ENCODE peak calls at places on chromosomes 1 and 21, in six cellular contexts. U is heart left ventricle, N is transverse colon, W is neural progenitor cell, Q is ovary, V is colonic mucosa. D is an unnamed sample. For H3K9me3 and H3K4me1, the result is how much of the 10 kb centered on the place peaks cover.

GRCh38 chr1:19260211-19261138 is 8.9 kb downstream of the MRTO4 start:
- DNase-seq in U (no peak), N (peak), W (no peak), Q (no peak), V (peak), D (no peak)

GRCh38 chr1:89697397-89697796 is 64.5 kb downstream of the LRRC8C start:
- DNase-seq in U (no peak), N (no peak), W (no peak), Q (no peak), V (no peak), D (no peak)

GRCh38 chr1:216081445-216081844 is 341.8 kb downstream of the USH2A start:
- DNase-seq in U (no peak), N (no peak), W (no peak), Q (no peak), V (no peak), D (no peak)

GRCh38 chr21:15774590-15774989 is 44.8 kb downstream of the USP25 start:
- DNase-seq in U (no peak), N (no peak), W (no peak), Q (no peak), V (no peak), D (no peak)

GRCh38 chr1:179228783-179229213 is 679 bp downstream of the ABL2 start:
- DNase-seq in U (no peak), N (peak), W (peak), Q (peak), V (peak), D (peak)

GRCh38 chr1:224733021-224733911 is 117.1 kb downstream of the CNIH3 start:
- DNase-seq in U (no peak), N (no peak), W (peak), Q (no peak), V (no peak), D (peak)

GRCh38 chr1:207868252-207868768 is 42.6 kb downstream of the CD34 start:
- DNase-seq in U (peak), N (peak), W (peak), Q (peak), V (peak), D (peak)

GRCh38 chr1:14997646-14998276 is 155.8 kb upstream of the TMEM51 start:
- DNase-seq in U (no peak), N (no peak), W (no peak), Q (no peak), V (no peak), D (no peak)

GRCh38 chr1:1622578-1623094 is 7.3 kb downstream of the MIB2 start:
- DNase-seq in U (peak), N (no peak), W (no peak), Q (no peak), V (no peak), D (peak)

GRCh38 chr1:63951076-63951946 is 177.5 kb downstream of the ROR1 start:
- DNase-seq in U (no peak), N (no peak), W (no peak), Q (no peak), V (no peak), D (no peak)

GRCh38 chr1:224266105-224266935 is 63.7 kb downstream of the NVL start:
- DNase-seq in U (no peak), N (no peak), W (no peak), Q (no peak), V (no peak), D (no peak)

GRCh38 chr21:45074048-45074817 is at the start of gene ADARB1:
- DNase-seq in U (peak), N (peak), W (peak), Q (peak), V (peak), D (peak)

GRCh38 chr1:101357444-101357986 is 120.7 kb downstream of the S1PR1 start:
- DNase-seq in U (no peak), N (peak), W (peak), Q (peak), V (peak), D (peak)

GRCh38 chr1:73637275-73637674 is 560.7 kb downstream of the LRRIQ3 start:
- DNase-seq in U (no peak), N (no peak), W (no peak), Q (no peak), V (no peak), D (no peak)

GRCh38 chr1:73639494-73639893 is 558.5 kb downstream of the LRRIQ3 start:
- DNase-seq in U (no peak), N (no peak), W (no peak), Q (no peak), V (no peak), D (no peak)

GRCh38 chr1:73635021-73635420 is 563.0 kb downstream of the LRRIQ3 start:
- DNase-seq in U (no peak), N (no peak), W (no peak), Q (no peak), V (no peak), D (no peak)
- H3K9me3 ChIP-seq in U (under half), N (under half), W (under half), Q (under half), V (under half), D (under half)

GRCh38 chr1:21244986-21245687 is 45.1 kb downstream of the ECE1 start:
- DNase-seq in U (peak), N (no peak), W (peak), Q (no peak), V (no peak), D (peak)

GRCh38 chr1:21247892-21248715 is 42.2 kb downstream of the ECE1 start:
- DNase-seq in U (no peak), N (no peak), W (no peak), Q (no peak), V (peak), D (peak)

GRCh38 chr1:21244154-21244553 is 46.1 kb downstream of the ECE1 start:
- DNase-seq in U (peak), N (no peak), W (no peak), Q (no peak), V (no peak), D (peak)

GRCh38 chr1:21246905-21247642 is 43.2 kb downstream of the ECE1 start:
- DNase-seq in U (no peak), N (no peak), W (no peak), Q (no peak), V (peak), D (peak)

DNA sequence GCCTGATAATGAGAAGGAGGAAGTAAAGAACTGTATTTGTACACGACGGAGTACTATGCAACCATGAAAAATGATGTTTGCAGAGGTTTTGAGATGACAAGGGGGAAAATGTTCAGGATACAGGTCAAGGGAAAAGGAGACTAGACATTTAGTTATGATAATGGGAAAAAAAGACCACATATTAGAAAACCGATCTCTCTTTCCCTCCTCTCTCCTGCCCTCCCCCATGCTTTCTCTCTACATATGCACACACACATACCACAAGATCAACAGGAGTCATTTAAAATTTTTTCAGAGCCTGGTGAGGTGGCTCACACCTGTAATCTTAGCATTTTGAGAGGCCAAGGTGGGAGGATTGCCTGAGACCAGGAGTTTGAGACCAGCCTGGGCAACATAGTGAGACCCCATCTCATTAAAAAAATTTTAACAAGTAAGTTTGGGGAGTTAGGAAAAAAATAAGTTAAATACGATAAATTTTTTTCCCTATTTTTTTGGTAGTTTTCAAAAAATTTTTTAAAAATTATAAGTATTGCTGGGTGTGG is 44.5 kb downstream of the ECE1 start:
- DNase-seq in U (no peak), N (no peak), W (no peak), Q (no peak), V (no peak), D (no peak)
- H3K4me1 ChIP-seq in U (under half), N (under half), W (under half), Q (under half), V (under half), D (under half)

GRCh38 chr1:49297783-49298182 is 521.1 kb upstream of the BEND5 start:
- DNase-seq in U (no peak), N (no peak), W (no peak), Q (no peak), V (no peak), D (no peak)
- H3K4me3 ChIP-seq in U (no peak), N (no peak), W (no peak), Q (no peak), V (no peak), D (no peak)

DNA sequence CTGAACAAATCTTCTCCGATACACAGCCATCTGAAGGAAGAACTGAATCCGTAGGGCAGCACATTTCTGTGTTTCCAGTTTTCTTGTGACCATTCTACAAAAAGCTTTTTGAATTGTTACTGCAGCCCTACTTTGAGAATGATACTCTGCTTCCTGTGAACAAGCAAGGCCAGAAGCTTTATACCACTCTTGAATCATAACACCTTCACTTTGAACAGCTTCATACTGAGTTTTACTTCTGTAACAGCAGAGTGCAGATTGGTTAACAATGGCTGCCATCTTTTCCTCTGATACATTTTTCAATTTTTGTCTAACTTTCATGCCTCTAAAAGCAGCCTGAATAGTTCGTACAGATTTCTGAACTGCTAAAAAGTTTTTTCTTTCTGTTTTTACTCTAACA is 33.6 kb upstream of the F13B start:
- DNase-seq in U (no peak), N (no peak), W (no peak), Q (no peak), V (no peak), D (no peak)
- H3K9me3 ChIP-seq in U (under half), N (under half), W (under half), Q (under half), V (under half), D (under half)

DNA sequence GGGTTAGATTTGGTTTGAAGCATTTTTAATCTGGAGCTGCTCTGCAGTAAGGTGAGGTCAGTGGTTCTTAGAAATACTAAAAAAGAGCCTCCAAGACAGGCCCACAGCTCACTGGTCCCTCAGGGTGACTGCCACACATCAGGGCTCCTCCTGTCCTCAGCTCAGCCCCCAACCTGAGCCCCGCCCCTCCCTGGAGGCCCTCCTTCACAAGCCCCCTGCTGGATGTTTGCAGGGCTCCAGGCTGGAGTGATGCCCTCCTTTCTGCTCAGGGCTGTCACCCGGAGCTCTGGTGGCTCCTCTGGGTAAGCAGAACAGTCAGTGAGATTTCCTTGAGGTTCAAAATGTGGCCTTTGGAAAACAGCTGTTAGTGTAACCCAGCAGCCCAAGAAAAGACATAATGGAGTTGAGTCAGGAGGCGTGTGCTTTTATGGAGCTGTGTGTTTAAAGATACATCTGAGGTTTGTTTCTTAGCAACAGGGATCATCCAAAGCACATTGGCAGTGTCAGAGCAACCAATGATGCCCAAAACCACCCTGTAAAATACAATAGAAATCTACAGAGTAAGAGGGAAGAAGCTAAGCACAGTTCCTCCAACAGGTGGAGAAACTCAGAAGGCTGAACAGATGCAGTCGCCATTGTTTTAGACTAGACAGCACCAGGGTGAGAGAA is 21.4 kb downstream of the STUM start:
- DNase-seq in U (no peak), N (no peak), W (peak), Q (no peak), V (no peak), D (no peak)
- H3K4me1 ChIP-seq in U (under half), N (under half), W (under half), Q (under half), V (under half), D (under half)

GRCh38 chr1:77899647-77900320 is 11.4 kb downstream of the NEXN start:
- DNase-seq in U (no peak), N (no peak), W (no peak), Q (no peak), V (no peak), D (no peak)
- H3K4me3 ChIP-seq in U (no peak), N (no peak), W (no peak), Q (no peak), V (no peak), D (no peak)

DNA sequence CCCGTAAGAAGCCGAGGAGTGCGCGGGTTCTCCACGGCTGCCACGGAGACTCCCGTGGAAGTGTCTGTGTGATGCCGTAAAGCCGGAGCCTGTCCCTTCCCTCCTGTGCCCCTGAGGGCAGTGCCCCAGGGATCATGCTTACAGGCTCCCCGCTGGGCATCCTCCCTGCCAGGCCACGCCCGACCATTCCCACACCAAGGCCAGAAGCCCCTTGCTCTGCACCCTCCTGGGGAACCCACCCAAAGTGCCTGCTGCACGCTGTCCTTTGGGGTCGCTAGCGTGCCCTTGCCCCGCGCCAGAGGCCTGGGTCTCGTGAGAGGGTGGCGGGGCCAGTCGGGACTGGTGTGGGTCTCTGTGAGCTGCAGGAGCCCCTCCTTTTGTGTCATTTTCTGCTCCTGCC is 228.5 kb upstream of the C1orf174 start:
- DNase-seq in U (no peak), N (no peak), W (no peak), Q (no peak), V (no peak), D (no peak)
- H3K9me3 ChIP-seq in U (under half), N (under half), W (under half), Q (under half), V (under half), D (under half)

DNA sequence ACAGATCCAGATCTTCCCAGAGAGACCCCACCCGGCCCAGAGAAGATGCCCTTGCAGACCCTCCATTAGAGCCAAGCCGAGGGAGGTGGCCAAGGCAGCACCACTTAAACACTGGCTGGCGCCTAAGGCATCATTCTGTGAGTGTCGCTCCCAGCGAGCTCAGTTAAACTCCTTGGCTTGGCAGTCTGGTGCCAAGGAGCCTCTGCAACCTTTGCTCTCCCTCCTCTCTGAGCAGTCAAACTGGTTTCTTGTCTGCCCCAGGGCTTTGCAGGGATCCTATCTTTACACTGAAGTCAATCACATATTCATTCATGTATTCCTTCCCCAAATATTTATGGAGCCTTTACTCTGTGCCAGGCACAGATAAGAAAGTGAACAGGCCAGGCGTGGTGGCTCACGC is 10.6 kb downstream of the SLC9A1 start:
- DNase-seq in U (no peak), N (peak), W (no peak), Q (no peak), V (peak), D (no peak)
- H3K4me1 ChIP-seq in U (under half), N (half or more), W (under half), Q (under half), V (under half), D (under half)

D was measured in right cardiac atrium.